ENCODE peak calls at places on chromosome 3, in six cellular contexts. I, V, E, Q, H and R are unnamed samples. For H3K9me3, the result is how much of the 10 kb centered on the place peaks cover.

GRCh38 chr3:65785065-65785645 is 253.6 kb downstream of the MAGI1 start:
- DNase-seq in V (no peak), Q (peak), I (peak), E (no peak), H (no peak), R (no peak)

GRCh38 chr3:69738291-69738690 is 973 bp upstream of the MITF start:
- DNase-seq in H (no peak), I (peak), Q (no peak), E (no peak), V (no peak), R (no peak)

GRCh38 chr3:30156586-30157498 is 449.6 kb upstream of the TGFBR2 start:
- DNase-seq in E (no peak), Q (no peak), H (no peak), I (peak), V (no peak), R (no peak)

GRCh38 chr3:61352300-61352699 is 101.0 kb upstream of the FHIT start:
- DNase-seq in E (no peak), I (no peak), Q (no peak), V (no peak), H (no peak), R (no peak)

GRCh38 chr3:43892535-43892934 is 201.8 kb downstream of the ABHD5 start:
- DNase-seq in H (no peak), I (no peak), V (peak), E (no peak), Q (no peak), R (no peak)

GRCh38 chr3:127970966-127971592 is 56.0 kb downstream of the KBTBD12 start:
- DNase-seq in I (peak), Q (peak), E (no peak), H (peak), V (no peak), R (no peak)

GRCh38 chr3:121477589-121477988 is 68.2 kb downstream of the POLQ start:
- DNase-seq in E (no peak), V (no peak), H (no peak), I (peak), Q (no peak), R (no peak)

GRCh38 chr3:101829066-101829830 is 20.1 kb upstream of the NFKBIZ start:
- DNase-seq in V (peak), H (peak), E (peak), Q (no peak), I (peak), R (no peak)

GRCh38 chr3:51024765-51025681 is 350.3 kb downstream of the DOCK3 start:
- DNase-seq in Q (no peak), E (no peak), V (peak), H (no peak), I (no peak), R (no peak)

GRCh38 chr3:71497367-71497925 is 86.1 kb downstream of the FOXP1 start:
- DNase-seq in Q (no peak), I (no peak), E (no peak), H (no peak), V (no peak), R (no peak)

GRCh38 chr3:176430244-176430893 is 766.9 kb downstream of the TBL1XR1 start:
- DNase-seq in I (peak), Q (peak), V (no peak), E (no peak), H (no peak), R (peak)

GRCh38 chr3:114451561-114452018 is 157.8 kb downstream of the TIGIT start:
- DNase-seq in E (no peak), V (no peak), I (peak), H (peak), Q (no peak), R (no peak)

GRCh38 chr3:141764946-141765345 is 1.7 kb downstream of the GRK7 start:
- DNase-seq in E (no peak), I (peak), V (no peak), H (no peak), Q (no peak), R (no peak)

GRCh38 chr3:128336337-128337156 is 130.1 kb downstream of the DNAJB8 start:
- DNase-seq in I (no peak), H (no peak), V (no peak), E (no peak), Q (no peak), R (no peak)

GRCh38 chr3:24196526-24196925 is 251.4 kb downstream of the NR1D2 start:
- DNase-seq in I (no peak), E (no peak), V (no peak), Q (no peak), H (no peak), R (no peak)

GRCh38 chr3:157865449-157865862 is 240.8 kb downstream of the SHOX2 start:
- DNase-seq in H (no peak), Q (peak), V (no peak), I (no peak), E (no peak), R (peak)

GRCh38 chr3:132657869-132658747 is 1.5 kb downstream of the ACAD11 start:
- DNase-seq in E (no peak), H (no peak), Q (no peak), I (no peak), V (no peak), R (peak)

GRCh38 chr3:113264249-113264648 is 52.9 kb downstream of the BOC start:
- DNase-seq in E (no peak), H (no peak), Q (peak), I (no peak), V (no peak), R (no peak)

GRCh38 chr3:174937488-174937887 is 78.4 kb downstream of the NAALADL2 start:
- DNase-seq in V (no peak), E (no peak), H (no peak), Q (no peak), I (peak), R (no peak)

GRCh38 chr3:29695905-29696238 is 415.0 kb downstream of the RBMS3 start:
- DNase-seq in I (no peak), H (no peak), E (no peak), Q (no peak), V (no peak), R (no peak)

GRCh38 chr3:96970211-96970610 is 155.8 kb downstream of the EPHA6 start:
- DNase-seq in I (peak), E (no peak), H (no peak), Q (no peak), V (no peak), R (no peak)

GRCh38 chr3:134449277-134449676 is 36.5 kb downstream of the ANAPC13 start:
- DNase-seq in Q (no peak), V (no peak), I (peak), E (no peak), H (peak), R (no peak)

GRCh38 chr3:48899298-48899697 is 616 bp upstream of the SLC25A20 start:
- DNase-seq in H (no peak), E (no peak), I (no peak), V (no peak), Q (no peak), R (no peak)

GRCh38 chr3:127204841-127205582 is 12.1 kb downstream of the PRR23E start:
- DNase-seq in E (no peak), I (no peak), V (no peak), H (peak), Q (no peak), R (no peak)

GRCh38 chr3:46497556-46498265 is at the start of gene RTP3:
- DNase-seq in H (no peak), E (no peak), Q (no peak), V (no peak), I (no peak), R (no peak)

GRCh38 chr3:105883798-105884377 is 15.1 kb upstream of the CBLB start:
- DNase-seq in I (no peak), E (no peak), H (no peak), Q (no peak), V (no peak), R (no peak)

GRCh38 chr3:111850481-111850880 is 8.6 kb upstream of the PHLDB2 start:
- DNase-seq in Q (no peak), I (peak), H (no peak), E (no peak), V (no peak), R (no peak)

GRCh38 chr3:35383719-35384555 is 255.4 kb upstream of the ARPP21 start:
- DNase-seq in E (no peak), Q (no peak), H (no peak), V (no peak), I (no peak), R (no peak)

GRCh38 chr3:125123455-125123854 is 67.7 kb upstream of the HEG1 start:
- DNase-seq in E (no peak), I (no peak), V (no peak), Q (no peak), H (no peak), R (no peak)

GRCh38 chr3:52606373-52607085 is 70.1 kb downstream of the UQCC5 start:
- DNase-seq in V (no peak), Q (no peak), I (peak), E (no peak), H (no peak), R (no peak)

GRCh38 chr3:69251078-69251805 is 128.8 kb upstream of the LMOD3 start:
- DNase-seq in Q (no peak), H (no peak), E (no peak), V (no peak), I (no peak), R (peak)

GRCh38 chr3:155283092-155284056 is 10.1 kb downstream of the STRIT1 start:
- DNase-seq in V (no peak), E (no peak), I (no peak), Q (no peak), H (no peak), R (no peak)

GRCh38 chr3:133933097-133934024 is 37.7 kb upstream of the RAB6B start:
- DNase-seq in V (peak), Q (no peak), E (no peak), H (no peak), I (no peak), R (no peak)

DNA sequence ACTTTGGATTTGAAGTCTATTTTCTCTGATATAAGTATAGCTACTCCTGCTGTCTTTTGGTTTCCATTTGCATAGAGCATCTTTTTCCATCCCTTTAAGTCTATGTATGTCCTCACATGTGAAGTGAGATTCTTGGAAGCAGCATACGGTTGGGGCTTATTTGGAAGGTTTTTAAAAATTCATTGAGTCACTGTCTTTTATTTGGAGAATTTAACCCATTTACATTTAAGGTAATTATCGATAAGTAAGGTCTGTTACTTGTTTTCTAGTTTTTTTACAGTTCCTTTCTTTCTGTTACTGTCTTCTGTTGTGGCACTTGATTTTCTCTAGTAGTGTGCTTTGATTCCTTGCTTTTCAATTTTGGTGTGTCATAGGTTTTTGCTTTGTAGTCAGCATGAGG is 14.0 kb downstream of the RUBCN start:
- DNase-seq in H (no peak), V (no peak), E (no peak), Q (no peak), I (no peak), R (no peak)
- H3K9me3 ChIP-seq in H (under half), V (under half), E (under half), Q (under half), I (under half), R (under half)

GRCh38 chr3:183285318-183285717 is 32.3 kb downstream of the B3GNT5 start:
- DNase-seq in H (no peak), I (no peak), E (no peak), Q (no peak), V (no peak), R (no peak)

GRCh38 chr3:183287301-183287971 is 34.4 kb downstream of the B3GNT5 start:
- DNase-seq in H (peak), Q (no peak), V (no peak), E (peak), I (peak), R (no peak)

GRCh38 chr3:183284570-183284969 is 31.5 kb downstream of the B3GNT5 start:
- DNase-seq in E (no peak), V (no peak), I (no peak), H (no peak), Q (no peak), R (no peak)

GRCh38 chr3:183283886-183284285 is 30.8 kb downstream of the B3GNT5 start:
- DNase-seq in I (peak), Q (no peak), E (no peak), H (no peak), V (no peak), R (no peak)

DNA sequence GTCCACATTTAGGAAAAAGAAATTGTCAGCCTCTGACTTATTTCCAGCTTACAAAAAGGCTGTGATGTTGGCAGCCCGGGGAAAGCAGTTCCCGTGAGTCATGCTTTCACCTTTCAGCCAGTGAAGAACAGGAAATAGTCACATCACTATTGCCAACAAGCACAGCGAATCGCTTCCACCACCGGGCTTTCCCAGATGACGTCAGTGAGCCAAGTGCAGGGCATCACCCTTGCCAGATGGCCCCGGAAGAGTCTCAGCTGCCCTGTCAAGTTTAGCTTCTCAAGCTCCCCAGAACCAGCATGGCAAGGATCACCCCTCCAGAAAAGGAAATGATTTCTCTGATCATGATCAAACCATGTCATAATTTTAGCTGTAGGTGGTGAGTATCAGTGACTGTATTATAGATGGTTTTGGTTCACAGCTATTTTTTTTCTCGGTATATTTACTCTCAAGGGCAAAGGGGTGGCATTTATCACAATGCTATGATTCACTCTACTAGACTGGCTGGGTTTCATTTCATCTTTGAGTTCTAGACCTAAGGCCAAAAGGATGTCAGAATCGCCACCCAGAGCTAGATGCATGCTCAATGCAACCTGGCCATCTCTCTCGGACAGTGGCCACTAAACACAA is 32.9 kb downstream of the B3GNT5 start:
- DNase-seq in H (peak), E (peak), Q (no peak), V (peak), I (peak), R (no peak)
- H3K9me3 ChIP-seq in H (under half), E (under half), Q (under half), V (under half), I (under half), R (under half)

DNA sequence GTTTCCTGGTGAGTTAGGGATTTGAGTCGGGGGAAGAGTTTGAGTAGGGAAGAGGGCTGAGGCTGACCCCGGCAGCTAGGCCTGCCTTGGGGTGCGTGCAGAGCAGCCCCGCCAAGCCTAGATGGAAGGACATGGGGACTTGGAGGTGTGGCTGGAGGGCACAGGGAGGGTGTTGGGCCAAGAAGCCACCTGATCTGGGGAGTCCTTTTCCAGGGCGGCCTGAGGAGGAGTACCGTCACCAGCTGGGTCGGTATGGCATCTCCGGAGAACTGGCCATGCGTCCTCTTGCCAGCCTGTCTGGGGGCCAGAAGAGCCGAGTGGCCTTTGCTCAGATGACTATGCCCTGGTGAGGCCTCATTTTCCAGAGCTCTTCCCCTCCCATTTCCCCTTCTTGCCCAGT is 6.9 kb downstream of the ABCF3 start:
- DNase-seq in E (no peak), V (no peak), Q (no peak), H (no peak), I (no peak), R (no peak)
- H3K9me3 ChIP-seq in E (under half), V (under half), Q (under half), H (under half), I (under half), R (under half)

DNA sequence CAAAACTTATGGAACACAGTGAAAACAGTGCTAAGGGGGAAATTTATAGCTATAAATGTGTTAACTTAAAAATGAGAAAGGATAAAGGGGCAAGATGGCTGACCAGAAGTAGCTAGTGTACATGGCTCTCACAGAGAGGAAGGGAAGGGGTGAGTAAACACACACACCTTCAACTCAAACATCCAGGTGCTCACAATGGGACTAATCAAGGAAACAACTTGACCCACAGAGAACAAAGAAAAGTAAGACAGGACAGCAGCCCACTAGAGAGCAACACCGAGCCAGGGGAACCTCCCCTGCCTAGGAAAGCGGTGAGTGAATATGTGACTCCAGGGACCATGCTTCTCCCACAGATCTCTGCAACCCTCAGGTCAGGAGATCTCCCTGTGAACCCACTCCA is 85.0 kb upstream of the UBP1 start:
- DNase-seq in V (no peak), Q (no peak), H (no peak), I (no peak), E (no peak), R (no peak)
- H3K9me3 ChIP-seq in V (under half), Q (under half), H (under half), I (under half), E (under half), R (under half)

GRCh38 chr3:177771780-177772179 is 574.5 kb upstream of the TBL1XR1 start:
- DNase-seq in E (no peak), I (no peak), Q (no peak), V (no peak), H (no peak), R (no peak)
- H3K9me3 ChIP-seq in E (under half), I (under half), Q (under half), V (under half), H (under half), R (under half)

GRCh38 chr3:56052219-56052618 is 416.0 kb downstream of the ERC2 start:
- DNase-seq in E (no peak), V (no peak), H (no peak), Q (no peak), I (no peak), R (no peak)
- H3K9me3 ChIP-seq in E (under half), V (under half), H (under half), Q (under half), I (under half), R (under half)

GRCh38 chr3:167996514-167996913 is 99.2 kb downstream of the GOLIM4 start:
- DNase-seq in E (no peak), Q (no peak), V (no peak), I (no peak), H (no peak), R (no peak)
- H3K9me3 ChIP-seq in E (under half), Q (under half), V (under half), I (under half), H (under half), R (under half)

GRCh38 chr3:185250247-185250646 is 3.6 kb downstream of the EHHADH start:
- DNase-seq in I (peak), Q (no peak), V (no peak), H (no peak), E (no peak), R (no peak)
- H3K9me3 ChIP-seq in I (under half), Q (under half), V (under half), H (under half), E (under half), R (under half)